ENCODE peak calls at places on chromosome 10, in six cellular contexts. H is activated T-cell treated with anti-CD3 and anti-CD28 coated beads for 1 hour, W is dorsolateral prefrontal cortex, Y is GM19239, J is Peyer's patch, X is RPMI7951. E is an unnamed sample.

GRCh38 chr10:101902032-101902799 is 58.6 kb upstream of the KCNIP2 start:
- DNase-seq in H (no peak), J (no peak), Y (no peak), W (no peak), X (no peak), E (no peak)

GRCh38 chr10:15877836-15878576 is 17.7 kb upstream of the MINDY3 start:
- DNase-seq in H (no peak), J (no peak), Y (no peak), X (no peak), W (no peak), E (no peak)

GRCh38 chr10:120103957-120104560 is 211.5 kb downstream of the SEC23IP start:
- DNase-seq in Y (no peak), J (no peak), X (no peak), W (no peak), H (no peak), E (no peak)

GRCh38 chr10:113007821-113008220 is 57.8 kb downstream of the TCF7L2 start:
- DNase-seq in J (no peak), H (no peak), X (no peak), Y (no peak), W (no peak), E (no peak)

GRCh38 chr10:17561131-17561530 is 56.0 kb downstream of the HACD1 start:
- DNase-seq in H (no peak), X (no peak), Y (no peak), W (no peak), J (no peak), E (no peak)

GRCh38 chr10:121942749-121943148 is 14.9 kb upstream of the ATE1 start:
- DNase-seq in X (peak), W (no peak), Y (no peak), H (no peak), J (no peak), E (no peak)

GRCh38 chr10:45495438-45496152 is 121.6 kb downstream of the ALOX5 start:
- DNase-seq in H (no peak), J (no peak), X (peak), W (no peak), Y (no peak), E (no peak)

GRCh38 chr10:115947104-115947503 is 325.9 kb downstream of the GFRA1 start:
- DNase-seq in W (no peak), H (no peak), X (peak), J (no peak), Y (no peak), E (no peak)

GRCh38 chr10:7666253-7667023 is at the start of gene ITIH5:
- DNase-seq in J (no peak), H (no peak), W (no peak), Y (no peak), X (no peak), E (peak)

GRCh38 chr10:131849591-131850489 is 51.0 kb upstream of the PPP2R2D start:
- DNase-seq in X (no peak), Y (no peak), W (peak), J (no peak), H (no peak), E (no peak)

GRCh38 chr10:70829543-70829942 is 13.8 kb downstream of the SGPL1 start:
- DNase-seq in Y (no peak), H (no peak), X (no peak), J (no peak), W (no peak), E (no peak)

E was measured in mucosa of descending colon.